ENCODE peak calls at places on chromosomes 4 and X, in seven cellular contexts. One of them, this sample, is unnamed.
A peak's percentile ranks its signal among the peaks of the same experiment; 100 is the strongest.

GRCh38 chrX:20217906-20218305 is 48.8 kb downstream of the RPS6KA3 start:
- DNase-seq in mesenchymal stem cell: no peak
- DNase-seq in trophoblast cell: no peak
- DNase-seq in mesendoderm: peak; percentile 28
- DNase-seq in H1: no peak
- DNase-seq in neuronal stem cell: no peak
- DNase-seq in IMR-90: no peak
- DNase-seq in this sample: no peak

GRCh38 chr4:124276461-124276860 is 436.1 kb downstream of the ANKRD50 start:
- DNase-seq in neuronal stem cell: no peak
- DNase-seq in IMR-90: peak; percentile 24
- DNase-seq in mesendoderm: peak; percentile 63
- DNase-seq in mesenchymal stem cell: no peak
- DNase-seq in H1: no peak
- DNase-seq in trophoblast cell: peak; percentile 38
- DNase-seq in this sample: no peak

GRCh38 chr4:11149612-11150259 is 279.0 kb downstream of the HS3ST1 start:
- DNase-seq in trophoblast cell: no peak
- DNase-seq in IMR-90: no peak
- DNase-seq in H1: no peak
- DNase-seq in mesendoderm: no peak
- DNase-seq in mesenchymal stem cell: no peak
- DNase-seq in neuronal stem cell: no peak
- DNase-seq in this sample: no peak

GRCh38 chr4:119103263-119103662 is 32.4 kb upstream of the MYOZ2 start:
- DNase-seq in IMR-90: peak; percentile 99
- DNase-seq in mesenchymal stem cell: peak; percentile 99
- DNase-seq in trophoblast cell: peak; percentile 56
- DNase-seq in mesendoderm: peak; percentile 98
- DNase-seq in H1: no peak
- DNase-seq in neuronal stem cell: no peak
- DNase-seq in this sample: no peak

GRCh38 chr4:25076625-25077413 is 46.1 kb upstream of the LGI2 start:
- DNase-seq in neuronal stem cell: no peak
- DNase-seq in H1: no peak
- DNase-seq in trophoblast cell: no peak
- DNase-seq in IMR-90: no peak
- DNase-seq in mesenchymal stem cell: no peak
- DNase-seq in mesendoderm: no peak
- DNase-seq in this sample: no peak

GRCh38 chrX:15336023-15336413 is 695 bp upstream of the PIGA start:
- DNase-seq in mesendoderm: peak; percentile 45
- DNase-seq in mesenchymal stem cell: peak; percentile 90
- DNase-seq in neuronal stem cell: no peak
- DNase-seq in IMR-90: peak; percentile 84
- DNase-seq in H1: no peak
- DNase-seq in trophoblast cell: peak; percentile 80
- DNase-seq in this sample: no peak

GRCh38 chrX:13638826-13639225 is 14.1 kb upstream of the TCEANC start:
- DNase-seq in IMR-90: no peak
- DNase-seq in mesenchymal stem cell: no peak
- DNase-seq in neuronal stem cell: no peak
- DNase-seq in trophoblast cell: peak; percentile 32
- DNase-seq in H1: no peak
- DNase-seq in mesendoderm: no peak
- DNase-seq in this sample: no peak

GRCh38 chrX:150152036-150152435 is 211.1 kb upstream of the MAMLD1 start:
- DNase-seq in mesendoderm: peak; percentile 1
- DNase-seq in neuronal stem cell: no peak
- DNase-seq in IMR-90: no peak
- DNase-seq in trophoblast cell: no peak
- DNase-seq in mesenchymal stem cell: no peak
- DNase-seq in H1: no peak
- DNase-seq in this sample: no peak

GRCh38 chr4:125316781-125317525 is 2.2 kb downstream of the FAT4 start:
- DNase-seq in mesendoderm: peak; percentile 59
- DNase-seq in IMR-90: peak; percentile 35
- DNase-seq in mesenchymal stem cell: peak; percentile 64
- DNase-seq in trophoblast cell: no peak
- DNase-seq in neuronal stem cell: peak; percentile 30
- DNase-seq in H1: peak; percentile 76
- DNase-seq in this sample: peak; percentile 64

GRCh38 chrX:155962906-155963305 is 34.6 kb upstream of the IL9R start:
- DNase-seq in IMR-90: no peak
- DNase-seq in H1: no peak
- DNase-seq in neuronal stem cell: no peak
- DNase-seq in mesenchymal stem cell: no peak
- DNase-seq in trophoblast cell: peak; percentile 16
- DNase-seq in mesendoderm: peak; percentile 5
- DNase-seq in this sample: no peak

GRCh38 chrX:101931104-101931493 is 728 bp downstream of the ZMAT1 start:
- DNase-seq in trophoblast cell: no peak
- DNase-seq in IMR-90: no peak
- DNase-seq in neuronal stem cell: peak; percentile 1
- DNase-seq in mesenchymal stem cell: no peak
- DNase-seq in H1: no peak
- DNase-seq in mesendoderm: no peak
- DNase-seq in this sample: no peak

GRCh38 chr4:53651142-53651720 is 59.9 kb upstream of the LNX1 start:
- DNase-seq in H1: no peak
- DNase-seq in mesenchymal stem cell: no peak
- DNase-seq in mesendoderm: no peak
- DNase-seq in trophoblast cell: no peak
- DNase-seq in neuronal stem cell: no peak
- DNase-seq in IMR-90: peak; percentile 21
- DNase-seq in this sample: no peak

GRCh38 chr4:125975861-125976397 is 661.2 kb downstream of the FAT4 start:
- DNase-seq in IMR-90: no peak
- DNase-seq in mesendoderm: no peak
- DNase-seq in neuronal stem cell: no peak
- DNase-seq in trophoblast cell: no peak
- DNase-seq in H1: no peak
- DNase-seq in mesenchymal stem cell: no peak
- DNase-seq in this sample: no peak

GRCh38 chr4:8215001-8215427 is 15.9 kb downstream of the SH3TC1 start:
- DNase-seq in H1: no peak
- DNase-seq in mesendoderm: peak; percentile 27
- DNase-seq in mesenchymal stem cell: peak; percentile 77
- DNase-seq in trophoblast cell: peak; percentile 29
- DNase-seq in IMR-90: peak; percentile 84
- DNase-seq in neuronal stem cell: no peak
- DNase-seq in this sample: no peak

GRCh38 chrX:132071260-132071659 is 48.2 kb downstream of the STK26 start:
- DNase-seq in mesendoderm: no peak
- DNase-seq in H1: no peak
- DNase-seq in neuronal stem cell: no peak
- DNase-seq in IMR-90: no peak
- DNase-seq in trophoblast cell: no peak
- DNase-seq in mesenchymal stem cell: peak; percentile 21
- DNase-seq in this sample: no peak

GRCh38 chrX:12115377-12115776 is 22.9 kb upstream of the FRMPD4 start:
- DNase-seq in mesendoderm: peak; percentile 62
- DNase-seq in H1: peak; percentile 64
- DNase-seq in neuronal stem cell: no peak
- DNase-seq in trophoblast cell: no peak
- DNase-seq in mesenchymal stem cell: peak; percentile 1
- DNase-seq in IMR-90: no peak
- DNase-seq in this sample: peak; percentile 56

GRCh38 chr4:13484749-13485345 is 707 bp upstream of the RAB28 start:
- DNase-seq in mesenchymal stem cell: peak; percentile 68
- DNase-seq in H1: no peak
- DNase-seq in mesendoderm: no peak
- DNase-seq in neuronal stem cell: no peak
- DNase-seq in IMR-90: peak; percentile 58
- DNase-seq in trophoblast cell: no peak
- DNase-seq in this sample: no peak

GRCh38 chr4:183986645-183987528 is 81.8 kb downstream of the STOX2 start:
- DNase-seq in neuronal stem cell: no peak
- DNase-seq in trophoblast cell: no peak
- DNase-seq in H1: no peak
- DNase-seq in mesenchymal stem cell: no peak
- DNase-seq in mesendoderm: no peak
- DNase-seq in IMR-90: no peak
- DNase-seq in this sample: no peak
- H3K9ac ChIP-seq in neuronal stem cell: no peak overlapping the region
- H3K9ac ChIP-seq in trophoblast cell: no peak overlapping the region
- H3K9ac ChIP-seq in H1: peak overlapping the region; percentile 15
- H3K9ac ChIP-seq in mesenchymal stem cell: peak overlapping the region; percentile 88
- H3K9ac ChIP-seq in mesendoderm: peak overlapping the region; percentile 9
- H3K9ac ChIP-seq in IMR-90: peak overlapping the region; percentile 64
- H3K9ac ChIP-seq in this sample: no peak overlapping the region

DNA sequence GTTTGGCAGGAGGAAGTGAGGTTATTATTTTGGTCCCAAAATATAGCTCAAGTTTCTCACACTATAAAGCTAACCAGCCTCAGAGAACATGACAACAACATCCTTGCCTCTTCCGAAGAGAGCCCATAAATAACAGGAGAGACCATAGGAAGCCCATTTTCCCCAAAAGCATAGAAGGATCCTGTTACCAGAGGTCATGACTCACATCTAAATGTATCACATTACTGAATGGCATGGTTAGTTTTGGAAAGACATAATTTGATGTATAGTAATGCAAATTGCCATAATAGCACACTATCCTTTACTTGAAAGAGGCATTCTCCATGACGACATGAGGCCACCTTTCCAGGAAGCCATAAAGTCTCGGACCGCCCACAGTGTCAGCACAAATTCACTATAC is 238.8 kb upstream of the GRIA3 start:
- DNase-seq in mesendoderm: no peak
- DNase-seq in neuronal stem cell: no peak
- DNase-seq in H1: no peak
- DNase-seq in mesenchymal stem cell: no peak
- DNase-seq in IMR-90: no peak
- DNase-seq in trophoblast cell: no peak
- DNase-seq in this sample: no peak
- H3K18ac ChIP-seq in mesendoderm: no peak overlapping the region
- H3K18ac ChIP-seq in neuronal stem cell: no peak overlapping the region
- H3K18ac ChIP-seq in H1: no peak overlapping the region
- H3K18ac ChIP-seq in mesenchymal stem cell: no peak overlapping the region
- H3K18ac ChIP-seq in IMR-90: no peak overlapping the region
- H3K18ac ChIP-seq in trophoblast cell: no peak overlapping the region
- H3K18ac ChIP-seq in this sample: no peak overlapping the region

DNA sequence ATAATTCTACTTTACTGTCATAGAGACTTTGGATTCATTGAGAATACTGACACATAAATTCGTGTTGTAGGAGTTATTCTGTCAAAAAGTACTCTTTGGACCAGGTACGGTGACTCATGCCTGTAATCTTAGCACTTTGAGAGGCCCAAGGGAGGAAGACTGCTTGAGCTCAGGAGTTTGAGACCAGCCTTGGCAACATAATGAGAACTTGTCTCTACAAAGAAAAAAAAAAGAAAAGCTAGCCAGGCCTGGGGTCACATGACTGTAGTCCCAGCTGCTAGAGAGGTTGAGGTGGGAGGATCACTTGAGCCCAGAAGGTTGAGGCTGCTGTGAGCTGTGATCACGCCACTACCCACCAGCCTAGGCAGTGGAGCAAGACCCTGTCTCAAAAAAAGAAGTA is 54.9 kb downstream of the WDR19 start:
- DNase-seq in mesendoderm: peak; percentile 14
- DNase-seq in trophoblast cell: no peak
- DNase-seq in neuronal stem cell: no peak
- DNase-seq in mesenchymal stem cell: no peak
- DNase-seq in IMR-90: no peak
- DNase-seq in H1: no peak
- DNase-seq in this sample: no peak
- H2BK120ac ChIP-seq in mesendoderm: no peak overlapping the region
- H2BK120ac ChIP-seq in trophoblast cell: no peak overlapping the region
- H2BK120ac ChIP-seq in neuronal stem cell: no peak overlapping the region
- H2BK120ac ChIP-seq in mesenchymal stem cell: no peak overlapping the region
- H2BK120ac ChIP-seq in IMR-90: no peak overlapping the region
- H2BK120ac ChIP-seq in H1: no peak overlapping the region
- H2BK120ac ChIP-seq in this sample: no peak overlapping the region

DNA sequence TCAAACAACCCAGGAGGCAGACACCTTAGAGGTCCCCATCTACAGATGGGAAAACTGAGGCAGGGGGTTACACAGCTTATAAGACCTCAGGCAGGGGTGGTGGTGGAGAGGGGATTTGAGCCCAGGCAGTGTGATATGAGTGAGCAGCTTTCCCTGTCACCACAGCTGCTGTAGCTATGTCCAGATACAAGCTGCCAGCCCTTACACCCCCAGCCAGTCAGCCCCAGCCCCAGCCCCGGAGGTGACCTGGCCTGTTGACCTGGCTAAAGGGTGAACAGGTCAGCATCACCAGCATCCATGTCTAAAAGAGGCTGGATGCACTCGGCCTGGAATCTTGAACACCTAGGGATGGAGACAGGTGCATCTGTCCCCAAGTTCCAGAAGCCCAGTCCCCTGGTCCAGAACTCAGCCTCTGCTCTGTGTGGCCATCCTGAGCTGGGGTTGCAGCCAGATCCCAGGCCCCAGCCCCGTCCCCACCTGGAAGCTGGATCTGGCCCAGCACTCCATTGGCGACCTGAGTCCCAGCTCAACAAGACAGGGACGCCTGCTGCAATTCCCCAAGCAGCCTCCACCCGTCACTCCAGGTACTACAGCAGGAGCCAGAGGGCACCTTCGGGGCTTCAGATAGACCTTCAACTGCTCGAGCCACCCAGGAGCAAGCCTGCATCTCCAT is 89.5 kb downstream of the JAKMIP1 start:
- DNase-seq in trophoblast cell: no peak
- DNase-seq in neuronal stem cell: no peak
- DNase-seq in mesenchymal stem cell: no peak
- DNase-seq in IMR-90: no peak
- DNase-seq in H1: no peak
- DNase-seq in mesendoderm: no peak
- DNase-seq in this sample: no peak
- H3K9ac ChIP-seq in trophoblast cell: no peak overlapping the region
- H3K9ac ChIP-seq in neuronal stem cell: no peak overlapping the region
- H3K9ac ChIP-seq in mesenchymal stem cell: no peak overlapping the region
- H3K9ac ChIP-seq in IMR-90: no peak overlapping the region
- H3K9ac ChIP-seq in H1: no peak overlapping the region
- H3K9ac ChIP-seq in mesendoderm: no peak overlapping the region
- H3K9ac ChIP-seq in this sample: no peak overlapping the region

This sample was measured in H9.